ENCODE peak calls at places on chromosome 17, in eight cellular contexts. J, W, T, D, V, M, Z and A are unnamed samples.

GRCh38 chr17:66947311-66947710 is 17.2 kb upstream of the CACNG4 start:
- DNase-seq in T (no peak), M (peak), J (no peak), W (no peak), Z (no peak), D (no peak), V (no peak), A (no peak)

GRCh38 chr17:6995500-6996255 is at the start of gene ALOX12:
- DNase-seq in Z (peak), M (no peak), V (no peak), W (no peak), J (no peak), D (no peak), T (no peak), A (no peak)

GRCh38 chr17:59856859-59857794 is 35.6 kb downstream of the TUBD1 start:
- DNase-seq in D (no peak), W (no peak), V (no peak), M (no peak), J (no peak), Z (no peak), T (no peak), A (no peak)

GRCh38 chr17:61617261-61617660 is 26.2 kb upstream of the NACA2 start:
- DNase-seq in D (no peak), M (no peak), J (no peak), W (no peak), V (no peak), T (no peak), Z (no peak), A (no peak)

GRCh38 chr17:80822700-80823410 is 168.8 kb upstream of the CHMP6 start:
- DNase-seq in M (no peak), V (no peak), Z (peak), J (no peak), W (peak), T (no peak), D (no peak), A (no peak)

GRCh38 chr17:81898029-81898866 is 3.8 kb upstream of the NPB start:
- DNase-seq in M (peak), T (no peak), W (no peak), J (no peak), D (no peak), V (no peak), Z (no peak), A (no peak)

GRCh38 chr17:77717941-77718668 is 240.4 kb upstream of the TNRC6C start:
- DNase-seq in V (no peak), Z (no peak), W (no peak), D (no peak), M (no peak), T (no peak), J (no peak), A (no peak)

GRCh38 chr17:8479431-8479947 is 43.8 kb downstream of the NDEL1 start:
- DNase-seq in W (no peak), Z (peak), V (peak), D (no peak), T (no peak), M (no peak), J (no peak), A (no peak)

GRCh38 chr17:42744283-42744805 is 496 bp downstream of the EZH1 start:
- DNase-seq in T (no peak), J (peak), V (peak), Z (peak), W (peak), D (peak), M (peak), A (no peak)